ENCODE peak calls at places on chromosomes 16 and 17, in seven cellular contexts. One of them, this sample, is unnamed.

GRCh38 chr17:2054262-2054739 is 602 bp upstream of the HIC1 start:
- DNase-seq in AG08395: no peak
- DNase-seq in lung microvascular endothelial cell: peak
- DNase-seq in NCI-H1105 treated with DMSO at 0.1 percent for 48 hours: peak
- DNase-seq in pons: no peak
- DNase-seq in activated effector memory CD4-positive, alpha-beta T cell treated with anti-CD3 and anti-CD28 coated beads, Interleukin-2, amount 50 U/mL, for 16 hours: peak
- DNase-seq in GM12892: no peak
- DNase-seq in this sample: peak

GRCh38 chr16:67241008-67241900 is 6.0 kb downstream of the FHOD1 start:
- DNase-seq in NCI-H1105 treated with DMSO at 0.1 percent for 48 hours: no peak
- DNase-seq in activated effector memory CD4-positive, alpha-beta T cell treated with anti-CD3 and anti-CD28 coated beads, Interleukin-2, amount 50 U/mL, for 16 hours: no peak
- DNase-seq in AG08395: peak
- DNase-seq in GM12892: no peak
- DNase-seq in lung microvascular endothelial cell: peak
- DNase-seq in pons: no peak
- DNase-seq in this sample: peak

GRCh38 chr17:73194514-73195222 is 1.8 kb downstream of the COG1 start:
- DNase-seq in lung microvascular endothelial cell: no peak
- DNase-seq in activated effector memory CD4-positive, alpha-beta T cell treated with anti-CD3 and anti-CD28 coated beads, Interleukin-2, amount 50 U/mL, for 16 hours: peak
- DNase-seq in NCI-H1105 treated with DMSO at 0.1 percent for 48 hours: no peak
- DNase-seq in AG08395: peak
- DNase-seq in GM12892: no peak
- DNase-seq in pons: no peak
- DNase-seq in this sample: peak

GRCh38 chr16:48115299-48115698 is 40.5 kb downstream of the ABCC12 start:
- DNase-seq in GM12892: no peak
- DNase-seq in AG08395: no peak
- DNase-seq in lung microvascular endothelial cell: no peak
- DNase-seq in pons: no peak
- DNase-seq in NCI-H1105 treated with DMSO at 0.1 percent for 48 hours: no peak
- DNase-seq in activated effector memory CD4-positive, alpha-beta T cell treated with anti-CD3 and anti-CD28 coated beads, Interleukin-2, amount 50 U/mL, for 16 hours: no peak
- DNase-seq in this sample: no peak

GRCh38 chr17:45948881-45949624 is 50.0 kb upstream of the STH start:
- DNase-seq in GM12892: peak
- DNase-seq in lung microvascular endothelial cell: peak
- DNase-seq in NCI-H1105 treated with DMSO at 0.1 percent for 48 hours: no peak
- DNase-seq in activated effector memory CD4-positive, alpha-beta T cell treated with anti-CD3 and anti-CD28 coated beads, Interleukin-2, amount 50 U/mL, for 16 hours: peak
- DNase-seq in pons: no peak
- DNase-seq in AG08395: peak
- DNase-seq in this sample: peak

GRCh38 chr16:59170065-59170712 is 436.1 kb upstream of the GOT2 start:
- DNase-seq in pons: no peak
- DNase-seq in NCI-H1105 treated with DMSO at 0.1 percent for 48 hours: no peak
- DNase-seq in GM12892: no peak
- DNase-seq in AG08395: no peak
- DNase-seq in activated effector memory CD4-positive, alpha-beta T cell treated with anti-CD3 and anti-CD28 coated beads, Interleukin-2, amount 50 U/mL, for 16 hours: no peak
- DNase-seq in lung microvascular endothelial cell: no peak
- DNase-seq in this sample: no peak

GRCh38 chr16:56231-56927 is 2.8 kb downstream of the SNRNP25 start:
- DNase-seq in lung microvascular endothelial cell: no peak
- DNase-seq in AG08395: no peak
- DNase-seq in activated effector memory CD4-positive, alpha-beta T cell treated with anti-CD3 and anti-CD28 coated beads, Interleukin-2, amount 50 U/mL, for 16 hours: no peak
- DNase-seq in NCI-H1105 treated with DMSO at 0.1 percent for 48 hours: no peak
- DNase-seq in pons: no peak
- DNase-seq in GM12892: no peak
- DNase-seq in this sample: no peak

GRCh38 chr16:22304411-22304810 is 7.2 kb downstream of the POLR3E start:
- DNase-seq in pons: no peak
- DNase-seq in activated effector memory CD4-positive, alpha-beta T cell treated with anti-CD3 and anti-CD28 coated beads, Interleukin-2, amount 50 U/mL, for 16 hours: no peak
- DNase-seq in AG08395: no peak
- DNase-seq in NCI-H1105 treated with DMSO at 0.1 percent for 48 hours: no peak
- DNase-seq in GM12892: no peak
- DNase-seq in lung microvascular endothelial cell: no peak
- DNase-seq in this sample: no peak

GRCh38 chr17:57404073-57404472 is 147.8 kb downstream of the MSI2 start:
- DNase-seq in GM12892: no peak
- DNase-seq in AG08395: no peak
- DNase-seq in activated effector memory CD4-positive, alpha-beta T cell treated with anti-CD3 and anti-CD28 coated beads, Interleukin-2, amount 50 U/mL, for 16 hours: no peak
- DNase-seq in pons: no peak
- DNase-seq in lung microvascular endothelial cell: no peak
- DNase-seq in NCI-H1105 treated with DMSO at 0.1 percent for 48 hours: no peak
- DNase-seq in this sample: no peak

GRCh38 chr17:81621494-81622230 is 15.2 kb downstream of the NPLOC4 start:
- DNase-seq in GM12892: no peak
- DNase-seq in AG08395: no peak
- DNase-seq in NCI-H1105 treated with DMSO at 0.1 percent for 48 hours: no peak
- DNase-seq in activated effector memory CD4-positive, alpha-beta T cell treated with anti-CD3 and anti-CD28 coated beads, Interleukin-2, amount 50 U/mL, for 16 hours: no peak
- DNase-seq in lung microvascular endothelial cell: peak
- DNase-seq in pons: peak
- DNase-seq in this sample: no peak

GRCh38 chr17:49928826-49929475 is 40.0 kb upstream of the DLX4 start:
- DNase-seq in activated effector memory CD4-positive, alpha-beta T cell treated with anti-CD3 and anti-CD28 coated beads, Interleukin-2, amount 50 U/mL, for 16 hours: no peak
- DNase-seq in GM12892: no peak
- DNase-seq in NCI-H1105 treated with DMSO at 0.1 percent for 48 hours: no peak
- DNase-seq in lung microvascular endothelial cell: no peak
- DNase-seq in pons: no peak
- DNase-seq in AG08395: peak
- DNase-seq in this sample: peak

GRCh38 chr17:69018022-69018615 is 42.6 kb downstream of the ABCA9 start:
- DNase-seq in NCI-H1105 treated with DMSO at 0.1 percent for 48 hours: no peak
- DNase-seq in pons: no peak
- DNase-seq in AG08395: no peak
- DNase-seq in activated effector memory CD4-positive, alpha-beta T cell treated with anti-CD3 and anti-CD28 coated beads, Interleukin-2, amount 50 U/mL, for 16 hours: no peak
- DNase-seq in lung microvascular endothelial cell: no peak
- DNase-seq in GM12892: no peak
- DNase-seq in this sample: no peak

GRCh38 chr17:2906907-2907306 is 110.7 kb downstream of the RAP1GAP2 start:
- DNase-seq in GM12892: no peak
- DNase-seq in activated effector memory CD4-positive, alpha-beta T cell treated with anti-CD3 and anti-CD28 coated beads, Interleukin-2, amount 50 U/mL, for 16 hours: peak
- DNase-seq in AG08395: no peak
- DNase-seq in NCI-H1105 treated with DMSO at 0.1 percent for 48 hours: no peak
- DNase-seq in lung microvascular endothelial cell: no peak
- DNase-seq in pons: no peak
- DNase-seq in this sample: no peak

GRCh38 chr16:1788095-1788707 is 5.3 kb downstream of the IGFALS start:
- DNase-seq in lung microvascular endothelial cell: no peak
- DNase-seq in NCI-H1105 treated with DMSO at 0.1 percent for 48 hours: no peak
- DNase-seq in AG08395: no peak
- DNase-seq in GM12892: no peak
- DNase-seq in pons: no peak
- DNase-seq in activated effector memory CD4-positive, alpha-beta T cell treated with anti-CD3 and anti-CD28 coated beads, Interleukin-2, amount 50 U/mL, for 16 hours: peak
- DNase-seq in this sample: no peak

GRCh38 chr17:33019161-33019560 is 27.5 kb downstream of the SPACA3 start:
- DNase-seq in activated effector memory CD4-positive, alpha-beta T cell treated with anti-CD3 and anti-CD28 coated beads, Interleukin-2, amount 50 U/mL, for 16 hours: no peak
- DNase-seq in AG08395: no peak
- DNase-seq in pons: no peak
- DNase-seq in lung microvascular endothelial cell: no peak
- DNase-seq in GM12892: no peak
- DNase-seq in NCI-H1105 treated with DMSO at 0.1 percent for 48 hours: no peak
- DNase-seq in this sample: no peak

GRCh38 chr16:17450291-17450690 is 20.5 kb downstream of the XYLT1 start:
- DNase-seq in pons: no peak
- DNase-seq in NCI-H1105 treated with DMSO at 0.1 percent for 48 hours: no peak
- DNase-seq in lung microvascular endothelial cell: no peak
- DNase-seq in GM12892: no peak
- DNase-seq in activated effector memory CD4-positive, alpha-beta T cell treated with anti-CD3 and anti-CD28 coated beads, Interleukin-2, amount 50 U/mL, for 16 hours: no peak
- DNase-seq in AG08395: no peak
- DNase-seq in this sample: no peak

GRCh38 chr16:14608604-14609003 is 21.5 kb downstream of the PARN start:
- DNase-seq in AG08395: no peak
- DNase-seq in activated effector memory CD4-positive, alpha-beta T cell treated with anti-CD3 and anti-CD28 coated beads, Interleukin-2, amount 50 U/mL, for 16 hours: no peak
- DNase-seq in GM12892: no peak
- DNase-seq in NCI-H1105 treated with DMSO at 0.1 percent for 48 hours: no peak
- DNase-seq in pons: peak
- DNase-seq in lung microvascular endothelial cell: no peak
- DNase-seq in this sample: no peak

GRCh38 chr17:73591278-73592078 is 52.8 kb downstream of the SDK2 start:
- DNase-seq in AG08395: no peak
- DNase-seq in pons: no peak
- DNase-seq in lung microvascular endothelial cell: no peak
- DNase-seq in NCI-H1105 treated with DMSO at 0.1 percent for 48 hours: no peak
- DNase-seq in GM12892: peak
- DNase-seq in activated effector memory CD4-positive, alpha-beta T cell treated with anti-CD3 and anti-CD28 coated beads, Interleukin-2, amount 50 U/mL, for 16 hours: peak
- DNase-seq in this sample: no peak